ENCODE peak calls at places on chromosome 12, in seven cellular contexts. One of them, this sample, is unnamed.
A peak's percentile ranks its signal among the peaks of the same experiment; 100 is the strongest.

GRCh38 chr12:44504799-44505198 is 371.3 kb downstream of the NELL2 start:
- DNase-seq in choroid plexus epithelial cell: no peak
- DNase-seq in CD4-positive, CD25-positive, alpha-beta regulatory T cell: no peak
- DNase-seq in naive thymus-derived CD4-positive, alpha-beta T cell: no peak
- DNase-seq in lower lobe of right lung: no peak
- DNase-seq in WERI-Rb-1: no peak
- DNase-seq in mesendoderm: no peak
- DNase-seq in this sample: no peak

GRCh38 chr12:114355389-114356088 is 50.4 kb downstream of the TBX5 start:
- DNase-seq in choroid plexus epithelial cell: no peak
- DNase-seq in CD4-positive, CD25-positive, alpha-beta regulatory T cell: no peak
- DNase-seq in naive thymus-derived CD4-positive, alpha-beta T cell: no peak
- DNase-seq in lower lobe of right lung: no peak
- DNase-seq in WERI-Rb-1: peak; percentile 33
- DNase-seq in mesendoderm: peak; percentile 82
- DNase-seq in this sample: no peak

GRCh38 chr12:102479099-102479887 is 1.1 kb downstream of the IGF1 start:
- DNase-seq in choroid plexus epithelial cell: no peak
- DNase-seq in CD4-positive, CD25-positive, alpha-beta regulatory T cell: peak; percentile 39
- DNase-seq in naive thymus-derived CD4-positive, alpha-beta T cell: no peak
- DNase-seq in lower lobe of right lung: no peak
- DNase-seq in WERI-Rb-1: no peak
- DNase-seq in mesendoderm: peak; percentile 60
- DNase-seq in this sample: no peak

GRCh38 chr12:132125736-132126135 is 18.4 kb downstream of the DDX51 start:
- DNase-seq in choroid plexus epithelial cell: no peak
- DNase-seq in CD4-positive, CD25-positive, alpha-beta regulatory T cell: no peak
- DNase-seq in naive thymus-derived CD4-positive, alpha-beta T cell: no peak
- DNase-seq in lower lobe of right lung: no peak
- DNase-seq in WERI-Rb-1: no peak
- DNase-seq in mesendoderm: no peak
- DNase-seq in this sample: no peak

GRCh38 chr12:92439397-92439779 is 263.4 kb upstream of the PLEKHG7 start:
- DNase-seq in choroid plexus epithelial cell: peak; percentile 61
- DNase-seq in CD4-positive, CD25-positive, alpha-beta regulatory T cell: no peak
- DNase-seq in naive thymus-derived CD4-positive, alpha-beta T cell: no peak
- DNase-seq in lower lobe of right lung: no peak
- DNase-seq in WERI-Rb-1: no peak
- DNase-seq in mesendoderm: no peak
- DNase-seq in this sample: no peak

GRCh38 chr12:57216931-57217871 is 607 bp downstream of the NXPH4 start:
- DNase-seq in choroid plexus epithelial cell: no peak
- DNase-seq in CD4-positive, CD25-positive, alpha-beta regulatory T cell: peak; percentile 30
- DNase-seq in naive thymus-derived CD4-positive, alpha-beta T cell: no peak
- DNase-seq in lower lobe of right lung: no peak
- DNase-seq in WERI-Rb-1: no peak
- DNase-seq in mesendoderm: no peak
- DNase-seq in this sample: peak; percentile 34

GRCh38 chr12:57040750-57041149 is 9.2 kb downstream of the MYO1A start:
- DNase-seq in choroid plexus epithelial cell: no peak
- DNase-seq in CD4-positive, CD25-positive, alpha-beta regulatory T cell: no peak
- DNase-seq in naive thymus-derived CD4-positive, alpha-beta T cell: no peak
- DNase-seq in lower lobe of right lung: no peak
- DNase-seq in WERI-Rb-1: no peak
- DNase-seq in mesendoderm: no peak
- DNase-seq in this sample: no peak

GRCh38 chr12:93990832-93991748 is 157.3 kb upstream of the PLXNC1 start:
- DNase-seq in choroid plexus epithelial cell: peak; percentile 73
- DNase-seq in CD4-positive, CD25-positive, alpha-beta regulatory T cell: no peak
- DNase-seq in naive thymus-derived CD4-positive, alpha-beta T cell: no peak
- DNase-seq in lower lobe of right lung: no peak
- DNase-seq in WERI-Rb-1: peak; percentile 75
- DNase-seq in mesendoderm: peak; percentile 92
- DNase-seq in this sample: no peak

GRCh38 chr12:129911437-129912049 is 7.7 kb upstream of the TMEM132D start:
- DNase-seq in choroid plexus epithelial cell: peak; percentile 75
- DNase-seq in CD4-positive, CD25-positive, alpha-beta regulatory T cell: peak; percentile 26
- DNase-seq in naive thymus-derived CD4-positive, alpha-beta T cell: no peak
- DNase-seq in lower lobe of right lung: peak; percentile 57
- DNase-seq in WERI-Rb-1: peak; percentile 61
- DNase-seq in mesendoderm: peak; percentile 61
- DNase-seq in this sample: no peak

GRCh38 chr12:89257355-89257754 is 94.9 kb downstream of the DUSP6 start:
- DNase-seq in choroid plexus epithelial cell: no peak
- DNase-seq in CD4-positive, CD25-positive, alpha-beta regulatory T cell: no peak
- DNase-seq in naive thymus-derived CD4-positive, alpha-beta T cell: no peak
- DNase-seq in lower lobe of right lung: no peak
- DNase-seq in WERI-Rb-1: no peak
- DNase-seq in mesendoderm: no peak
- DNase-seq in this sample: no peak

GRCh38 chr12:127060310-127060847 is 1206.6 kb upstream of the TMEM132C start:
- DNase-seq in choroid plexus epithelial cell: no peak
- DNase-seq in CD4-positive, CD25-positive, alpha-beta regulatory T cell: no peak
- DNase-seq in naive thymus-derived CD4-positive, alpha-beta T cell: no peak
- DNase-seq in lower lobe of right lung: no peak
- DNase-seq in WERI-Rb-1: no peak
- DNase-seq in mesendoderm: no peak
- DNase-seq in this sample: no peak

GRCh38 chr12:108784270-108784669 is 53.0 kb upstream of the CORO1C start:
- DNase-seq in choroid plexus epithelial cell: peak; percentile 32
- DNase-seq in CD4-positive, CD25-positive, alpha-beta regulatory T cell: no peak
- DNase-seq in naive thymus-derived CD4-positive, alpha-beta T cell: no peak
- DNase-seq in lower lobe of right lung: peak; percentile 63
- DNase-seq in WERI-Rb-1: no peak
- DNase-seq in mesendoderm: no peak
- DNase-seq in this sample: no peak

GRCh38 chr12:4432878-4433820 is 12.5 kb downstream of the FGF6 start:
- DNase-seq in choroid plexus epithelial cell: no peak
- DNase-seq in CD4-positive, CD25-positive, alpha-beta regulatory T cell: no peak
- DNase-seq in naive thymus-derived CD4-positive, alpha-beta T cell: no peak
- DNase-seq in lower lobe of right lung: no peak
- DNase-seq in WERI-Rb-1: peak; percentile 2
- DNase-seq in mesendoderm: peak; percentile 38
- DNase-seq in this sample: no peak

GRCh38 chr12:69062838-69063237 is 129.9 kb upstream of the CPM start:
- DNase-seq in choroid plexus epithelial cell: no peak
- DNase-seq in CD4-positive, CD25-positive, alpha-beta regulatory T cell: no peak
- DNase-seq in naive thymus-derived CD4-positive, alpha-beta T cell: no peak
- DNase-seq in lower lobe of right lung: no peak
- DNase-seq in WERI-Rb-1: no peak
- DNase-seq in mesendoderm: no peak
- DNase-seq in this sample: no peak

GRCh38 chr12:89450922-89451321 is 73.7 kb downstream of the GALNT4 start:
- DNase-seq in choroid plexus epithelial cell: peak; percentile 94
- DNase-seq in CD4-positive, CD25-positive, alpha-beta regulatory T cell: no peak
- DNase-seq in naive thymus-derived CD4-positive, alpha-beta T cell: no peak
- DNase-seq in lower lobe of right lung: no peak
- DNase-seq in WERI-Rb-1: no peak
- DNase-seq in mesendoderm: peak; percentile 89
- DNase-seq in this sample: no peak

GRCh38 chr12:46383654-46384450 is 11.3 kb upstream of the SLC38A2 start:
- DNase-seq in choroid plexus epithelial cell: peak; percentile 98
- DNase-seq in CD4-positive, CD25-positive, alpha-beta regulatory T cell: peak; percentile 85
- DNase-seq in naive thymus-derived CD4-positive, alpha-beta T cell: peak; percentile 77
- DNase-seq in lower lobe of right lung: peak; percentile 94
- DNase-seq in WERI-Rb-1: peak; percentile 71
- DNase-seq in mesendoderm: peak; percentile 75
- DNase-seq in this sample: peak; percentile 53

GRCh38 chr12:19801941-19802340 is 362.6 kb downstream of the AEBP2 start:
- DNase-seq in choroid plexus epithelial cell: peak; percentile 20
- DNase-seq in CD4-positive, CD25-positive, alpha-beta regulatory T cell: no peak
- DNase-seq in naive thymus-derived CD4-positive, alpha-beta T cell: no peak
- DNase-seq in lower lobe of right lung: no peak
- DNase-seq in WERI-Rb-1: no peak
- DNase-seq in mesendoderm: no peak
- DNase-seq in this sample: no peak

DNA sequence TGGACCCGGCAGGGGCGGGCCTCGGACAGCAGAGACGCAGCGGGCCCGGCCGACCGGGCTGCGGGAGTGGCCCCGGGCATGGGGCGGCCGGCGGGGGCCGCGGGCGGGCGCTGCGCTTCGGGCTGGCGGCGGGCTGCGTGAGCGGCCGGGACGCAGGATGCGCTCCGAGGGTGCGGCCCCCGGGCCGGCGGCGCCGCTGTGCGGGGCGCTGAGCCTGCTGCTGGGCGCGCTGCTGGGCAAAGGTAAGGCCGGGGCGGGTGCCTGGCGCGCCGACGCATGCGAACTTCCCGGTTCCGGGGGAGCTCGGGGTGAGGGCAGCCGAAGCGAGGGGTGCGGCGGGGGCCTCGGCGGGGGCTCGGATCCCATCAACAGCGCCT is 264 bp downstream of the TMEM132C start:
- DNase-seq in choroid plexus epithelial cell: no peak
- DNase-seq in CD4-positive, CD25-positive, alpha-beta regulatory T cell: no peak
- DNase-seq in naive thymus-derived CD4-positive, alpha-beta T cell: no peak
- DNase-seq in lower lobe of right lung: no peak
- DNase-seq in WERI-Rb-1: no peak
- DNase-seq in mesendoderm: no peak
- DNase-seq in this sample: no peak
- H3K4me3 ChIP-seq in choroid plexus epithelial cell: no peak overlapping the region
- H3K4me3 ChIP-seq in CD4-positive, CD25-positive, alpha-beta regulatory T cell: no peak overlapping the region
- H3K4me3 ChIP-seq in naive thymus-derived CD4-positive, alpha-beta T cell: no peak overlapping the region
- H3K4me3 ChIP-seq in lower lobe of right lung: peak overlapping the region; percentile 44
- H3K4me3 ChIP-seq in WERI-Rb-1: peak overlapping the region; percentile 45
- H3K4me3 ChIP-seq in mesendoderm: no peak overlapping the region
- H3K4me3 ChIP-seq in this sample: no peak overlapping the region

GRCh38 chr12:1498199-1498740 is 96.1 kb downstream of the FBXL14 start:
- DNase-seq in choroid plexus epithelial cell: no peak
- DNase-seq in CD4-positive, CD25-positive, alpha-beta regulatory T cell: no peak
- DNase-seq in naive thymus-derived CD4-positive, alpha-beta T cell: no peak
- DNase-seq in lower lobe of right lung: no peak
- DNase-seq in WERI-Rb-1: no peak
- DNase-seq in mesendoderm: no peak
- DNase-seq in this sample: no peak

GRCh38 chr12:1497161-1497560 is 97.2 kb downstream of the FBXL14 start:
- DNase-seq in choroid plexus epithelial cell: no peak
- DNase-seq in CD4-positive, CD25-positive, alpha-beta regulatory T cell: no peak
- DNase-seq in naive thymus-derived CD4-positive, alpha-beta T cell: no peak
- DNase-seq in lower lobe of right lung: no peak
- DNase-seq in WERI-Rb-1: no peak
- DNase-seq in mesendoderm: no peak
- DNase-seq in this sample: no peak

GRCh38 chr12:1493781-1494180 is 100.6 kb downstream of the FBXL14 start:
- DNase-seq in choroid plexus epithelial cell: no peak
- DNase-seq in CD4-positive, CD25-positive, alpha-beta regulatory T cell: no peak
- DNase-seq in naive thymus-derived CD4-positive, alpha-beta T cell: no peak
- DNase-seq in lower lobe of right lung: no peak
- DNase-seq in WERI-Rb-1: no peak
- DNase-seq in mesendoderm: no peak
- DNase-seq in this sample: no peak

GRCh38 chr12:1494856-1495255 is 99.5 kb downstream of the FBXL14 start:
- DNase-seq in choroid plexus epithelial cell: no peak
- DNase-seq in CD4-positive, CD25-positive, alpha-beta regulatory T cell: no peak
- DNase-seq in naive thymus-derived CD4-positive, alpha-beta T cell: no peak
- DNase-seq in lower lobe of right lung: no peak
- DNase-seq in WERI-Rb-1: no peak
- DNase-seq in mesendoderm: no peak
- DNase-seq in this sample: no peak

GRCh38 chr12:1496162-1496925 is 98.0 kb downstream of the FBXL14 start:
- DNase-seq in choroid plexus epithelial cell: peak; percentile 18
- DNase-seq in CD4-positive, CD25-positive, alpha-beta regulatory T cell: no peak
- DNase-seq in naive thymus-derived CD4-positive, alpha-beta T cell: no peak
- DNase-seq in lower lobe of right lung: no peak
- DNase-seq in WERI-Rb-1: no peak
- DNase-seq in mesendoderm: no peak
- DNase-seq in this sample: no peak
- H3K4me3 ChIP-seq in choroid plexus epithelial cell: no peak overlapping the region
- H3K4me3 ChIP-seq in CD4-positive, CD25-positive, alpha-beta regulatory T cell: no peak overlapping the region
- H3K4me3 ChIP-seq in naive thymus-derived CD4-positive, alpha-beta T cell: no peak overlapping the region
- H3K4me3 ChIP-seq in lower lobe of right lung: peak overlapping the region; percentile 10
- H3K4me3 ChIP-seq in WERI-Rb-1: no peak overlapping the region
- H3K4me3 ChIP-seq in mesendoderm: no peak overlapping the region
- H3K4me3 ChIP-seq in this sample: no peak overlapping the region

DNA sequence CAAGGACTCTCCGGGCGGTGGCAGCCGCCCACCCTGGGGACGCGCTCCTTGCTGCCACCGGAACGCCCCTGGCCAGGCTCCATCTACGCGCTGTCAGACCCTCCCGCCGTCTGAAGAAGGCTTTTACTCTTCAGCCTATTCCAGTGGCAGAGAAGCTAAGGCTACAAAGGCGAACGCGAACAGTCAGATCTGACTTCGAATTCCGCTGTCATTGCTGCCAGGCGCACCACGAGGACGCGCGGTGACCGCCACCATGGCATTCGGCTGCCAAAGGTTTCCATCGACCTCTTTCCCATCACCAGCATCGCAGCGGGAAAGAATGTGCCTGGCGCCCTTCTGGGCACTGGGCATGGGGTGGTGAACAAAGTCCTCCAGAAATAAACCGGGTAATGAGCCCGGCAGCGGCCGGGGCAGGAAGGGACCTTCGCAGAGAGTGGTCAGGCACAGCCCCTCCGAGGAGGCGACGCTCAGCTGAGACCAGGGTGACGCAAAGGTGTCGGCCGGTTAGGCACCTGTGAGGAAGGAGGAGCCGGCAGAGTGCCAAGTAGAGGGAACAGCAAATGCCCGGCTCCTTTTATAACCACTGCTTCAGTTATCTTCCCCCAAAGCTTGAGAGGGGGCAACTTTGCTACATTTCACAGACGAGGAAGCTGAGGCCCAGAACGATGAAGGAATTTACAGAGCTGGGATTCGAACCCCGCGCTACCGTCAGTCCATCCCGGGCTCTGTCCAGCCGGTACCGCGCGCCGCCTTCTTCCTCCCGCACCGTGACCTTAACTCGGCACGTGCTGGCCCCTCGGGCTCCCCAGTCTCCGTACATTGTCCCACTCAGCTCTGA is 1.9 kb upstream of the RFX4 start:
- DNase-seq in choroid plexus epithelial cell: no peak
- DNase-seq in CD4-positive, CD25-positive, alpha-beta regulatory T cell: no peak
- DNase-seq in naive thymus-derived CD4-positive, alpha-beta T cell: no peak
- DNase-seq in lower lobe of right lung: no peak
- DNase-seq in WERI-Rb-1: no peak
- DNase-seq in mesendoderm: peak; percentile 3
- DNase-seq in this sample: no peak
- H3K4me3 ChIP-seq in choroid plexus epithelial cell: no peak overlapping the region
- H3K4me3 ChIP-seq in CD4-positive, CD25-positive, alpha-beta regulatory T cell: no peak overlapping the region
- H3K4me3 ChIP-seq in naive thymus-derived CD4-positive, alpha-beta T cell: no peak overlapping the region
- H3K4me3 ChIP-seq in lower lobe of right lung: peak overlapping the region; percentile 17
- H3K4me3 ChIP-seq in WERI-Rb-1: no peak overlapping the region
- H3K4me3 ChIP-seq in mesendoderm: no peak overlapping the region
- H3K4me3 ChIP-seq in this sample: no peak overlapping the region

DNA sequence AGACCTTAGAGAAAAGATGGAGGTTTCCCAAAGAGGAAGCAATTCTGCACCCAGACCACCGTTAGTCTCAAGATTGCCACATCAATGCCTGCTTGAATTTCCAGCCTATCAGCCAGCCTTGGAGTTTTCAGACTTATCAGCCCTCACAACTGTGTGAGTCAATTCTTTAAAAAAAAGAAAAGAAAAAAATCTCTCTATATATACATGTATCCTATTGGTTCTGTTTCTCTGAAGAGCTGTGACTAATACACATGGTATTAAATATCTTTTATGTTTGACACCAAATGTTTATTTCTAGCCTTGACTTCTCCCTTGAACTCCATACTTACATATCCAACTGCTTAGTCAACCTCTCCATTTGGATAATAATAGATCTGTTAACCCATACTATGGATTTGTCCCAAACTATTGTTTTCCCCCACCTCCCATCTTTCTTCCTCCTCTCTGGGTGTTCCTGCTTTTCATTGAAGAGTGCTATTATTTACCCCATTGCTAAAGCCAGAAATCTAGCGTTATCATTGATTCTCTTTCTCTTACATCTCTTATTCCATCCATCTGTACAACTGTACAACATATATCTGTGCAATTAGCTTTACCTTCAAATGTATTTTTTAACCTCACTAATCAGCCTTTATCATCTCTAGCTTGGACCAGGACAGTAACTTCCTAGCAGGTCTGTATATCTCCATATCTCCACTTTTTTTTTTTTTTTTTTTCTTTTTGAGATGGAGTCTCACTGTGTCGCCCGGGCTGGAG is 22.7 kb upstream of the EID3 start:
- DNase-seq in choroid plexus epithelial cell: peak; percentile 94
- DNase-seq in CD4-positive, CD25-positive, alpha-beta regulatory T cell: no peak
- DNase-seq in naive thymus-derived CD4-positive, alpha-beta T cell: no peak
- DNase-seq in lower lobe of right lung: no peak
- DNase-seq in WERI-Rb-1: no peak
- DNase-seq in mesendoderm: no peak
- DNase-seq in this sample: no peak
- H3K4me3 ChIP-seq in choroid plexus epithelial cell: no peak overlapping the region
- H3K4me3 ChIP-seq in CD4-positive, CD25-positive, alpha-beta regulatory T cell: no peak overlapping the region
- H3K4me3 ChIP-seq in naive thymus-derived CD4-positive, alpha-beta T cell: no peak overlapping the region
- H3K4me3 ChIP-seq in lower lobe of right lung: no peak overlapping the region
- H3K4me3 ChIP-seq in WERI-Rb-1: no peak overlapping the region
- H3K4me3 ChIP-seq in mesendoderm: no peak overlapping the region
- H3K4me3 ChIP-seq in this sample: no peak overlapping the region

This sample was measured in effector memory CD4-positive, alpha-beta T cell.